ENCODE peak calls at places on chromosomes 7 and 10, in seven cellular contexts. One of them, this sample, is unnamed.

GRCh38 chr10:88651131-88651541 is 13.1 kb upstream of the LIPF start:
- DNase-seq in A549: peak; percentile 64
- DNase-seq in CD8-positive, alpha-beta T cell: no peak
- DNase-seq in tibial nerve: no peak
- DNase-seq in heart right ventricle: no peak
- DNase-seq in adrenal gland: peak; percentile 11
- DNase-seq in left ventricle myocardium inferior: no peak
- DNase-seq in this sample: no peak

GRCh38 chr10:22719406-22720042 is 5.1 kb upstream of the PIP4K2A start:
- DNase-seq in A549: no peak
- DNase-seq in CD8-positive, alpha-beta T cell: no peak
- DNase-seq in tibial nerve: no peak
- DNase-seq in heart right ventricle: no peak
- DNase-seq in adrenal gland: no peak
- DNase-seq in left ventricle myocardium inferior: no peak
- DNase-seq in this sample: no peak

GRCh38 chr10:63798599-63799498 is 277.6 kb downstream of the REEP3 start:
- DNase-seq in A549: peak; percentile 24
- DNase-seq in CD8-positive, alpha-beta T cell: no peak
- DNase-seq in tibial nerve: peak; percentile 58
- DNase-seq in heart right ventricle: peak; percentile 54
- DNase-seq in adrenal gland: peak; percentile 33
- DNase-seq in left ventricle myocardium inferior: peak; percentile 68
- DNase-seq in this sample: no peak

GRCh38 chr10:94546616-94547175 is 1.1 kb downstream of the HELLS start:
- DNase-seq in A549: no peak
- DNase-seq in CD8-positive, alpha-beta T cell: no peak
- DNase-seq in tibial nerve: no peak
- DNase-seq in heart right ventricle: no peak
- DNase-seq in adrenal gland: no peak
- DNase-seq in left ventricle myocardium inferior: no peak
- DNase-seq in this sample: no peak

GRCh38 chr7:125746510-125746909 is 816.9 kb upstream of the POT1 start:
- DNase-seq in A549: no peak
- DNase-seq in CD8-positive, alpha-beta T cell: no peak
- DNase-seq in tibial nerve: no peak
- DNase-seq in heart right ventricle: no peak
- DNase-seq in adrenal gland: no peak
- DNase-seq in left ventricle myocardium inferior: no peak
- DNase-seq in this sample: no peak

GRCh38 chr10:110568055-110568735 is 700 bp downstream of the SMC3 start:
- DNase-seq in A549: peak; percentile 38
- DNase-seq in CD8-positive, alpha-beta T cell: peak; percentile 66
- DNase-seq in tibial nerve: peak; percentile 25
- DNase-seq in heart right ventricle: no peak
- DNase-seq in adrenal gland: peak; percentile 39
- DNase-seq in left ventricle myocardium inferior: peak; percentile 18
- DNase-seq in this sample: peak; percentile 36

GRCh38 chr10:104231784-104232612 is at the start of gene CFAP43:
- DNase-seq in A549: peak; percentile 96
- DNase-seq in CD8-positive, alpha-beta T cell: peak; percentile 99
- DNase-seq in tibial nerve: peak; percentile 99
- DNase-seq in heart right ventricle: peak; percentile 99
- DNase-seq in adrenal gland: peak; percentile 99
- DNase-seq in left ventricle myocardium inferior: peak; percentile 99
- DNase-seq in this sample: peak; percentile 98

GRCh38 chr10:80855348-80855971 is 317.8 kb downstream of the SH2D4B start:
- DNase-seq in A549: peak; percentile 7
- DNase-seq in CD8-positive, alpha-beta T cell: no peak
- DNase-seq in tibial nerve: no peak
- DNase-seq in heart right ventricle: no peak
- DNase-seq in adrenal gland: no peak
- DNase-seq in left ventricle myocardium inferior: no peak
- DNase-seq in this sample: no peak

GRCh38 chr10:94358480-94358879 is 4.3 kb downstream of the NOC3L start:
- DNase-seq in A549: no peak
- DNase-seq in CD8-positive, alpha-beta T cell: no peak
- DNase-seq in tibial nerve: no peak
- DNase-seq in heart right ventricle: no peak
- DNase-seq in adrenal gland: no peak
- DNase-seq in left ventricle myocardium inferior: no peak
- DNase-seq in this sample: no peak

GRCh38 chr10:127976701-127977367 is 69.9 kb downstream of the PTPRE start:
- DNase-seq in A549: no peak
- DNase-seq in CD8-positive, alpha-beta T cell: no peak
- DNase-seq in tibial nerve: no peak
- DNase-seq in heart right ventricle: no peak
- DNase-seq in adrenal gland: peak; percentile 43
- DNase-seq in left ventricle myocardium inferior: no peak
- DNase-seq in this sample: no peak

GRCh38 chr7:55081067-55081853 is 62.4 kb downstream of the EGFR start:
- DNase-seq in A549: no peak
- DNase-seq in CD8-positive, alpha-beta T cell: no peak
- DNase-seq in tibial nerve: no peak
- DNase-seq in heart right ventricle: no peak
- DNase-seq in adrenal gland: peak; percentile 49
- DNase-seq in left ventricle myocardium inferior: no peak
- DNase-seq in this sample: no peak

GRCh38 chr10:71344154-71344915 is 25.3 kb downstream of the SLC29A3 start:
- DNase-seq in A549: no peak
- DNase-seq in CD8-positive, alpha-beta T cell: no peak
- DNase-seq in tibial nerve: no peak
- DNase-seq in heart right ventricle: no peak
- DNase-seq in adrenal gland: no peak
- DNase-seq in left ventricle myocardium inferior: no peak
- DNase-seq in this sample: no peak

GRCh38 chr7:40804477-40805215 is 669.8 kb downstream of the SUGCT start:
- DNase-seq in A549: no peak
- DNase-seq in CD8-positive, alpha-beta T cell: no peak
- DNase-seq in tibial nerve: no peak
- DNase-seq in heart right ventricle: no peak
- DNase-seq in adrenal gland: no peak
- DNase-seq in left ventricle myocardium inferior: no peak
- DNase-seq in this sample: no peak

GRCh38 chr10:20927495-20927894 is 30.4 kb upstream of the NEBL start:
- DNase-seq in A549: no peak
- DNase-seq in CD8-positive, alpha-beta T cell: no peak
- DNase-seq in tibial nerve: no peak
- DNase-seq in heart right ventricle: no peak
- DNase-seq in adrenal gland: no peak
- DNase-seq in left ventricle myocardium inferior: no peak
- DNase-seq in this sample: no peak

GRCh38 chr7:70093496-70093895 is 495.2 kb downstream of the AUTS2 start:
- DNase-seq in A549: no peak
- DNase-seq in CD8-positive, alpha-beta T cell: no peak
- DNase-seq in tibial nerve: no peak
- DNase-seq in heart right ventricle: no peak
- DNase-seq in adrenal gland: peak; percentile 43
- DNase-seq in left ventricle myocardium inferior: no peak
- DNase-seq in this sample: no peak

GRCh38 chr7:24831240-24831639 is 74.0 kb upstream of the GSDME start:
- DNase-seq in A549: no peak
- DNase-seq in CD8-positive, alpha-beta T cell: no peak
- DNase-seq in tibial nerve: no peak
- DNase-seq in heart right ventricle: no peak
- DNase-seq in adrenal gland: no peak
- DNase-seq in left ventricle myocardium inferior: no peak
- DNase-seq in this sample: no peak

GRCh38 chr10:130054021-130054420 is 56.6 kb downstream of the C10orf143 start:
- DNase-seq in A549: no peak
- DNase-seq in CD8-positive, alpha-beta T cell: no peak
- DNase-seq in tibial nerve: no peak
- DNase-seq in heart right ventricle: no peak
- DNase-seq in adrenal gland: no peak
- DNase-seq in left ventricle myocardium inferior: no peak
- DNase-seq in this sample: no peak

GRCh38 chr7:28855538-28856217 is 102.5 kb downstream of the TRIL start:
- DNase-seq in A549: peak; percentile 65
- DNase-seq in CD8-positive, alpha-beta T cell: no peak
- DNase-seq in tibial nerve: no peak
- DNase-seq in heart right ventricle: no peak
- DNase-seq in adrenal gland: no peak
- DNase-seq in left ventricle myocardium inferior: no peak
- DNase-seq in this sample: no peak

GRCh38 chr7:99899830-99900519 is 19.4 kb downstream of the TRIM4 start:
- DNase-seq in A549: no peak
- DNase-seq in CD8-positive, alpha-beta T cell: no peak
- DNase-seq in tibial nerve: no peak
- DNase-seq in heart right ventricle: no peak
- DNase-seq in adrenal gland: no peak
- DNase-seq in left ventricle myocardium inferior: no peak
- DNase-seq in this sample: no peak

GRCh38 chr10:44801383-44802327 is 109.5 kb upstream of the TMEM72 start:
- DNase-seq in A549: peak; percentile 38
- DNase-seq in CD8-positive, alpha-beta T cell: no peak
- DNase-seq in tibial nerve: peak; percentile 51
- DNase-seq in heart right ventricle: peak; percentile 91
- DNase-seq in adrenal gland: peak; percentile 93
- DNase-seq in left ventricle myocardium inferior: peak; percentile 93
- DNase-seq in this sample: no peak

GRCh38 chr7:36186359-36186758 is 33.3 kb downstream of the EEPD1 start:
- DNase-seq in A549: no peak
- DNase-seq in CD8-positive, alpha-beta T cell: no peak
- DNase-seq in tibial nerve: no peak
- DNase-seq in heart right ventricle: no peak
- DNase-seq in adrenal gland: no peak
- DNase-seq in left ventricle myocardium inferior: no peak
- DNase-seq in this sample: no peak

DNA sequence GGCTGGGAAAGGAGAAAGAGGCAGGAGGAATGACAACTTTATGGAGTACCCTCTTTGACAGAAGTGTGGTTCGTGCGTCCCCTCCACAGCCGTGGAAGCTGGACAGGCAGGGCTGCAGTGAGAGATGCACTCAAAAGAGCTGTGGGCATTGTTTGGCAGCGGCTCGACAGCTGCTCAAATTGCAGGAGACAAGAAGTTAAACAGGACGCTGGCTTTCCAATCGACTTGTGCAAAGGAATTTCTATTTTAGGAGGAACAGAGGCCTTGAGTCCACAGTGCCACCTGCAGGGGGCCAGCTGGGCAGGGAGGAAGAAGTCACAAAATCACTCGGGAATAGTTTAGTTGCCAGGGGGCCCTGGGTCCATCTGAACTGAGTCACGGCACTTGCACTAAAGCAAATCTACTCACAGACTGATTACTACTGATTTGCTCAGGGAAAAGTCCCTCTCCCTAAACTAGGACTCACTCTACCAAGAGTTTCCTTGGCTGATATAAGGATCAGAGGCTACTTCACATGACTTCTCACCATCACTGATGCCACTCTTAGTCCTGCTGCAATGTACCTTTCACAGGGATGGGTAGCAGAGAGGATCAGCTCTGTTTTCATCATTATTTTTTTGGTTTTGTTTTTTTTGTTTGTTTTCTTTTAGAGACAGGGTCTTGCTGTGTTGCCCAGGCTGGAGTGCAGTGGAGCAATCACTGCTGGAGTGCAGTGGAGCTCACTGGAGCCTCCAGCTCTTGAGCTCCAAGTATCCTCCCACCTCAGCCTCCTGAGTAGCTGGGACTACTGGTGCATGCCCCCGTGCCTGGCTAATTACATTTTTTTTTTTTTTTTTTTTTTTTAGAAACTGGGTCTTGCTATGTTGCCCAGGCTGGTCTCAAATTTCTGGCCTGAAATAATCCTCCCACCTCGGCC is 200.8 kb downstream of the JCAD start:
- DNase-seq in A549: peak; percentile 75
- DNase-seq in CD8-positive, alpha-beta T cell: no peak
- DNase-seq in tibial nerve: no peak
- DNase-seq in heart right ventricle: peak; percentile 67
- DNase-seq in adrenal gland: peak; percentile 67
- DNase-seq in left ventricle myocardium inferior: peak; percentile 65
- DNase-seq in this sample: no peak
- H3K4me3 ChIP-seq in A549: no peak overlapping the region
- H3K4me3 ChIP-seq in CD8-positive, alpha-beta T cell: no peak overlapping the region
- H3K4me3 ChIP-seq in tibial nerve: no peak overlapping the region
- H3K4me3 ChIP-seq in heart right ventricle: no peak overlapping the region
- H3K4me3 ChIP-seq in adrenal gland: no peak overlapping the region
- H3K4me3 ChIP-seq in left ventricle myocardium inferior: peak overlapping the region; percentile 7
- H3K4me3 ChIP-seq in this sample: no peak overlapping the region

GRCh38 chr10:42654419-42654818 is 16.0 kb upstream of the ZNF33B start:
- DNase-seq in A549: no peak
- DNase-seq in CD8-positive, alpha-beta T cell: no peak
- DNase-seq in tibial nerve: no peak
- DNase-seq in heart right ventricle: no peak
- DNase-seq in adrenal gland: no peak
- DNase-seq in left ventricle myocardium inferior: no peak
- DNase-seq in this sample: no peak
- H3K9me3 ChIP-seq in A549: no peaks in the 10 kb centered on the region
- H3K9me3 ChIP-seq in CD8-positive, alpha-beta T cell: no peaks in the 10 kb centered on the region
- H3K9me3 ChIP-seq in tibial nerve: no peaks in the 10 kb centered on the region
- H3K9me3 ChIP-seq in heart right ventricle: no peaks in the 10 kb centered on the region
- H3K9me3 ChIP-seq in adrenal gland: no peaks in the 10 kb centered on the region
- H3K9me3 ChIP-seq in left ventricle myocardium inferior: no peaks in the 10 kb centered on the region
- H3K9me3 ChIP-seq in this sample: no peaks in the 10 kb centered on the region

DNA sequence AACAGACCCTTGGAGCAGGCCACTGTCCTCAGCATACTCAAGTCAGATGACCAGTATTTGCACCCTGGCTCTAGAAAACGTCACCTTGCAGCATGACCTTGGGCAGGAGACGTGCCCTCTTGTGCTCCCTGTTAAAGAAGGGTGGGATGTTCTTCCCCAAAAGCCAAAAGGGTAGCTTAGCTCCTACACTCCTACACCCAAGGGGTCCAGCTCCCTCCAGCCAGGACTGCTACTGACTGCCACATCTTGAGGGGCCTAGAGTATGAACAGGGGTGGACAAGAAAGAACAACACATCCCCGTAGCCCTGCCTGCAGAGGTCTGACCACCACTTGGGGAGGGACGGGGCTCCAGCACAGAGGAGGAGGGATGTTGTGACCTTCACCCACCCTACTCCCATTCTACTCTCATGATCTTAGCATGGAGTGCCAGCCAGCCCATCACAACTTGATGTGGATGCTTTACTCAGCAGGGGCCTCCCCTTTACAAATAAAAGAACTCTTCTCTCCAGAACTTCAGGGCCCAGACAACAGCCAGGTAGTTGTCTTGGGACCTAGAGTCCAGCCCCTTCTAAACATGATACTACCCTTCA is 165.3 kb upstream of the ZMIZ1 start:
- DNase-seq in A549: no peak
- DNase-seq in CD8-positive, alpha-beta T cell: no peak
- DNase-seq in tibial nerve: no peak
- DNase-seq in heart right ventricle: no peak
- DNase-seq in adrenal gland: no peak
- DNase-seq in left ventricle myocardium inferior: no peak
- DNase-seq in this sample: no peak
- H3K27ac ChIP-seq in A549: no peak overlapping the region
- H3K27ac ChIP-seq in CD8-positive, alpha-beta T cell: no peak overlapping the region
- H3K27ac ChIP-seq in tibial nerve: no peak overlapping the region
- H3K27ac ChIP-seq in heart right ventricle: no peak overlapping the region
- H3K27ac ChIP-seq in adrenal gland: no peak overlapping the region
- H3K27ac ChIP-seq in left ventricle myocardium inferior: no peak overlapping the region
- H3K27ac ChIP-seq in this sample: no peak overlapping the region

DNA sequence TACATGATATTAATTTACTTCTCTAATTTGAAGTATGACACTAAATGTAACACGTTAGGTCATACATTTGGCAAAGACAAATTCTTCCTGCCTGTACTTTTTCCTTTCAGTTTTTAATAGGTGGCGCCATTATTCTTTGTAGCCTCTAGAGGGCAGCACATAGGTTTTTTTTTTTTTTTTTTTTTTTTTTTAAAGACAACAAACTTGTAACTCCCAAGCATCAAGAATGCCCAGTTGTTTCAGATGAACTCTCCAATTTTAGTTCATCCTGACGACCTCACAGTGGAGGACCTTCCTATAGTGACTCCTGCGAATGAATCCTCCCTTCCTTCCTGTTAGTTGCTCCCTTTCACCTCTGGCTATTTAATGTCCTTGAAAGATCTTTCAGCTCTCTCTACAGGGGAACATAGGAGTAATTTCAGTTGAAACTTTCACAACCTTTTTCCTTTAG is 139.3 kb upstream of the HDAC9 start:
- DNase-seq in A549: peak; percentile 28
- DNase-seq in CD8-positive, alpha-beta T cell: no peak
- DNase-seq in tibial nerve: no peak
- DNase-seq in heart right ventricle: no peak
- DNase-seq in adrenal gland: no peak
- DNase-seq in left ventricle myocardium inferior: no peak
- DNase-seq in this sample: no peak
- H3K4me3 ChIP-seq in A549: no peak overlapping the region
- H3K4me3 ChIP-seq in CD8-positive, alpha-beta T cell: no peak overlapping the region
- H3K4me3 ChIP-seq in tibial nerve: no peak overlapping the region
- H3K4me3 ChIP-seq in heart right ventricle: peak overlapping the region; percentile 13
- H3K4me3 ChIP-seq in adrenal gland: no peak overlapping the region
- H3K4me3 ChIP-seq in left ventricle myocardium inferior: peak overlapping the region; percentile 37
- H3K4me3 ChIP-seq in this sample: no peak overlapping the region

This sample was measured in effector memory CD4-positive, alpha-beta T cell.